ENCODE peak calls at places on chromosomes 13 and 19, in eight cellular contexts. A is mucosa of descending colon; W is NCI-H345; X is COLO829; J is NCI-H1048; G is stimulated activated CD4-positive, alpha-beta T cell treated with anti-CD3 and anti-CD28 coated beads, Interleukin-4, amount 100 ng/mL, for 48 hours; F is OCI-LY7; V is smooth muscle cell of the brain vasculature. T is an unnamed sample.

GRCh38 chr19:49809155-49809986 is 3.7 kb downstream of the FUZ start:
- DNase-seq in J (no peak), X (no peak), G (no peak), V (no peak), F (peak), A (peak), W (peak), T (peak)

GRCh38 chr13:99124046-99124400 is 76.6 kb upstream of the UBAC2 start:
- DNase-seq in W (no peak), V (no peak), G (no peak), X (no peak), A (no peak), F (no peak), J (no peak), T (no peak)

GRCh38 chr19:41535029-41535622 is 40.8 kb upstream of the CEACAM21 start:
- DNase-seq in G (no peak), J (no peak), X (no peak), A (no peak), V (no peak), F (peak), W (no peak), T (no peak)

GRCh38 chr19:5090780-5091575 is 122.1 kb downstream of the KDM4B start:
- DNase-seq in J (no peak), W (peak), G (no peak), F (no peak), V (no peak), A (no peak), X (no peak), T (no peak)

GRCh38 chr13:75660694-75661093 is 24.6 kb downstream of the LMO7 start:
- DNase-seq in A (no peak), F (no peak), G (no peak), J (no peak), V (no peak), W (no peak), X (no peak), T (no peak)

GRCh38 chr13:73635166-73635787 is 498.9 kb downstream of the KLF12 start:
- DNase-seq in W (no peak), A (no peak), G (no peak), F (no peak), X (no peak), V (no peak), J (no peak), T (no peak)

GRCh38 chr19:3324405-3324856 is 42.0 kb upstream of the NFIC start:
- DNase-seq in J (no peak), V (no peak), X (no peak), G (peak), F (peak), W (peak), A (peak), T (peak)

GRCh38 chr19:11425719-11426457 is 6.8 kb upstream of the RGL3 start:
- DNase-seq in X (no peak), W (no peak), J (no peak), G (no peak), A (no peak), V (no peak), F (no peak), T (no peak)

GRCh38 chr19:18669524-18669817 is 14.0 kb upstream of the CRTC1 start:
- DNase-seq in F (no peak), A (no peak), X (no peak), V (no peak), W (no peak), G (no peak), J (no peak), T (no peak)

GRCh38 chr13:30353060-30353459 is 45.7 kb upstream of the KATNAL1 start:
- DNase-seq in W (no peak), G (no peak), J (no peak), A (no peak), F (no peak), V (no peak), X (no peak), T (no peak)

GRCh38 chr13:75178436-75178835 is 303.5 kb downstream of the TBC1D4 start:
- DNase-seq in X (no peak), G (no peak), V (no peak), A (no peak), F (no peak), W (no peak), J (no peak), T (no peak)

T was measured in small intestine.